ENCODE peak calls at places on chromosomes 7 and 10, in five cellular contexts. F is H1, R is SK-N-SH, A is NT2/D1, E is COLO829. W is an unnamed sample.

GRCh38 chr7:47534322-47535032 is 47.4 kb downstream of the TNS3 start:
- DNase-seq in R (peak), F (no peak), A (no peak), E (no peak), W (no peak)

GRCh38 chr7:38482521-38482920 is 148.7 kb downstream of the AMPH start:
- DNase-seq in R (no peak), F (no peak), A (no peak), E (no peak), W (no peak)

GRCh38 chr10:86964061-86964846 is 4.0 kb upstream of the ADIRF start:
- DNase-seq in A (no peak), R (peak), E (no peak), F (no peak), W (no peak)

GRCh38 chr10:7659560-7659959 is 7.2 kb downstream of the ITIH5 start:
- DNase-seq in E (no peak), A (no peak), R (no peak), F (no peak), W (no peak)

GRCh38 chr7:151572136-151572535 is 52.4 kb upstream of the RHEB start:
- DNase-seq in R (no peak), A (no peak), F (no peak), E (no peak), W (no peak)

GRCh38 chr10:74822583-74823089 is 3.8 kb upstream of the KAT6B start:
- DNase-seq in E (no peak), R (no peak), F (no peak), A (no peak), W (no peak)

GRCh38 chr10:113059001-113059780 is 109.1 kb downstream of the TCF7L2 start:
- DNase-seq in R (peak), F (no peak), A (no peak), E (peak), W (no peak)

GRCh38 chr10:131730771-131731497 is 169.9 kb upstream of the PPP2R2D start:
- DNase-seq in E (no peak), F (no peak), A (no peak), R (peak), W (no peak)

GRCh38 chr10:125057158-125058001 is 103.0 kb downstream of the CTBP2 start:
- DNase-seq in E (peak), A (no peak), R (peak), F (no peak), W (no peak)

GRCh38 chr10:69479241-69479730 is 28.0 kb downstream of the TSPAN15 start:
- DNase-seq in A (no peak), R (peak), F (no peak), E (no peak), W (no peak)

GRCh38 chr7:98106647-98107312 is at the start of gene LMTK2:
- DNase-seq in R (peak), E (peak), F (peak), A (peak), W (peak)

GRCh38 chr7:2936301-2936700 is 92.2 kb upstream of the GNA12 start:
- DNase-seq in A (no peak), F (no peak), E (no peak), R (peak), W (no peak)

GRCh38 chr10:49419005-49419404 is 23.1 kb upstream of the DRGX start:
- DNase-seq in R (no peak), A (no peak), E (no peak), F (no peak), W (no peak)

GRCh38 chr10:3709456-3709855 is 75.6 kb downstream of the KLF6 start:
- DNase-seq in R (no peak), A (no peak), F (no peak), E (no peak), W (no peak)

GRCh38 chr10:127157506-127158205 is 38.7 kb downstream of the INSYN2A start:
- DNase-seq in F (no peak), A (no peak), R (no peak), E (peak), W (no peak)

GRCh38 chr7:5282464-5283316 is at the start of gene SLC29A4:
- DNase-seq in E (no peak), R (peak), F (no peak), A (no peak), W (no peak)

GRCh38 chr10:34031410-34031809 is 696.9 kb upstream of the NRP1 start:
- DNase-seq in A (no peak), E (no peak), F (no peak), R (no peak), W (no peak)

GRCh38 chr7:148718431-148718830 is 19.7 kb downstream of the CUL1 start:
- DNase-seq in E (no peak), R (no peak), F (no peak), A (no peak), W (no peak)

GRCh38 chr7:82204694-82205093 is 238.9 kb downstream of the CACNA2D1 start:
- DNase-seq in R (no peak), E (no peak), A (no peak), F (no peak), W (no peak)

W was measured in iPS DF 6.9.